ENCODE peak calls at places on chromosomes 12 and 14, in seven cellular contexts. G, P, V, W, S, Q and T are unnamed samples. For H3K4me1, the result is how much of the 10 kb centered on the place peaks cover.

GRCh38 chr14:36690301-36691020 is 28.8 kb downstream of the PAX9 start:
- DNase-seq in G (no peak), P (no peak), W (no peak), V (no peak), Q (peak), S (peak), T (no peak)

GRCh38 chr12:44947163-44947562 is 71.0 kb upstream of the NELL2 start:
- DNase-seq in P (no peak), Q (no peak), V (no peak), W (no peak), S (no peak), G (no peak), T (no peak)

GRCh38 chr14:73422515-73422914 is 35.8 kb downstream of the NUMB start:
- DNase-seq in S (no peak), Q (no peak), G (no peak), V (no peak), W (no peak), P (no peak), T (no peak)

GRCh38 chr12:110846615-110847566 is at the start of gene CCDC63:
- DNase-seq in P (peak), W (peak), G (peak), V (peak), Q (no peak), S (peak), T (peak)

GRCh38 chr14:73887116-73887490 is 444 bp downstream of the ZNF410 start:
- DNase-seq in G (peak), W (no peak), S (no peak), V (no peak), Q (peak), P (no peak), T (no peak)

GRCh38 chr12:68420225-68421008 is 88.3 kb upstream of the MDM1 start:
- DNase-seq in S (no peak), V (no peak), Q (peak), W (no peak), G (peak), P (peak), T (no peak)

GRCh38 chr14:70086685-70087379 is 101.9 kb downstream of the SLC8A3 start:
- DNase-seq in V (no peak), S (peak), Q (peak), W (no peak), G (peak), P (peak), T (peak)

GRCh38 chr14:102028733-102029132 is 58.1 kb downstream of the HSP90AA1 start:
- DNase-seq in S (peak), Q (peak), P (no peak), W (no peak), V (no peak), G (peak), T (no peak)

GRCh38 chr12:120453060-120453761 is 7.0 kb downstream of the GATC start:
- DNase-seq in P (no peak), Q (no peak), G (no peak), W (no peak), V (no peak), S (no peak), T (no peak)
- H3K27ac ChIP-seq in P (no peak), Q (no peak), G (no peak), W (no peak), V (no peak), S (no peak), T (no peak)

DNA sequence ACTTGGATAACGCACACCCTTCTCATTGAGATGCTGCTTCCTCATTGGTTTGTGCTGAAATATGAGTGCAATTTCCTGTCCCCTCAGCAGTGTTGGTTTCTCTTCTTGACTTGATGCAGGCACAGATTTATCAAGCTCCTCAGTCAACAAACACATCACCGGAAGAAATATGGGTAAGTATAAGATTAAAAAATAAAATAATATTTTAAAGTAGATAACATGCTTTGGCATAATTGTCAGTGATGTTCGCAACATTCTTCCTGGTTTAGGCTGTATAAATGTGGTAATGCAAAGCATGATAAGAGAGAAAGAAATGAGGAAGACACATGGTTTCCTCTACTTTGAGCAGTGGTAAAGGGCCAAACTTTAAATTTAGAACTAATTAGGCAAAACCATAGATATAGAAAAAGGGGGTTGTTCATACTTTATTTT is at the start of gene GPR65:
- DNase-seq in V (peak), G (no peak), P (no peak), S (no peak), W (no peak), Q (no peak), T (peak)
- H3K4me3 ChIP-seq in V (peak), G (no peak), P (peak), S (no peak), W (peak), Q (no peak), T (peak)

GRCh38 chr12:123096159-123096558 is 54.7 kb downstream of the PITPNM2 start:
- DNase-seq in W (no peak), Q (no peak), V (no peak), P (no peak), G (no peak), S (no peak), T (no peak)
- H3K4me1 ChIP-seq in W (half or more), Q (under half), V (under half), P (under half), G (under half), S (half or more), T (under half)

GRCh38 chr14:80930836-80931389 is 10.6 kb downstream of the CEP128 start:
- DNase-seq in G (peak), P (no peak), V (peak), S (no peak), W (no peak), Q (peak), T (peak)

GRCh38 chr14:80926706-80927384 is 14.7 kb downstream of the CEP128 start:
- DNase-seq in V (no peak), Q (peak), W (no peak), G (peak), P (no peak), S (no peak), T (no peak)

GRCh38 chr14:80930095-80930494 is 11.4 kb downstream of the CEP128 start:
- DNase-seq in P (no peak), G (no peak), W (no peak), S (no peak), Q (no peak), V (no peak), T (no peak)

GRCh38 chr14:80924365-80925103 is 17.0 kb downstream of the CEP128 start:
- DNase-seq in W (no peak), P (no peak), S (no peak), V (no peak), Q (no peak), G (no peak), T (no peak)

GRCh38 chr14:80927385-80927989 is 14.1 kb downstream of the CEP128 start:
- DNase-seq in G (no peak), V (no peak), S (no peak), Q (no peak), P (no peak), W (no peak), T (no peak)
- H3K27ac ChIP-seq in G (no peak), V (no peak), S (no peak), Q (no peak), P (no peak), W (no peak), T (no peak)

GRCh38 chr14:71588576-71589215 is 343.5 kb upstream of the RGS6 start:
- DNase-seq in Q (no peak), S (no peak), V (no peak), G (no peak), P (no peak), W (no peak), T (no peak)

GRCh38 chr14:71588028-71588427 is 344.2 kb upstream of the RGS6 start:
- DNase-seq in Q (peak), P (no peak), V (no peak), S (no peak), G (peak), W (no peak), T (no peak)

GRCh38 chr14:71583246-71583645 is 349.0 kb upstream of the RGS6 start:
- DNase-seq in V (no peak), S (no peak), Q (no peak), P (no peak), W (no peak), G (no peak), T (no peak)

GRCh38 chr14:71583705-71584104 is 348.5 kb upstream of the RGS6 start:
- DNase-seq in V (no peak), S (no peak), G (no peak), W (no peak), P (no peak), Q (no peak), T (no peak)

DNA sequence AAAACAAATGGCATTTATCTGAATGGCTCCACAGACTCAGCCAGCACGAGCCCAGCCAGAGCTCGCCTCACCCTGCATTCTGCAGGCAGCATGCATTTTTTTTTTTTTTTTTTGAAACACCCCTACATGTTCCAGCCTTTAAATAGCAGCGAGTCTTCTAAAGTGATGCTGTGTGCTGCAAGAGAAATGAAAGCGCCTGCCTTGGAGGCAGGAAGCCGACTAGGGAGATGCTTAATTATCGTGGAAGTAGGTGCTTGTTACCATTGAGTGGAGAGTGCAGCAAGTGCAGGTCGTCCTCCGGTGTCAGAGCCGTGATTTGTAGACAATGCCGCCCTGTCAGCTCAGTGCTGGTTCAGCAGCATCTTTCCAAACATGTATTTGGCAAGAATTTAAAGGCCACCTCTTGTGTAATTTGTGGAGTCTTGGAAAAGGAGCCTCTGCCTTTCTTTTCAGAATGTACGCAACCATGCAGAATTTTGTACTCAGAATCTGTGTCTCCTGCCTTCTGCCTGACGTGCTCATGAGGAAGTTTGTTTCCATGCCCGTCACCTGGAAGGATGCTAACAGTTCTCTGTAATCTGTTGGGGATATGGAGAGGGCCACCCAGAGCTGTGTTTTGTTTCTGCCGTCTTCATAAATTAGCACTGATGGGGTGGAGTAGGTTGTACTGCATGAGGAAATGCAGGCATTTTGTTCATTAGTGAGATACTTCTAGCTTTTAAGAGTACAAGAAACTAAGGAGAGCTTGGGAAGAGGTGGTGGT is 345.9 kb upstream of the RGS6 start:
- DNase-seq in S (no peak), W (no peak), Q (peak), G (peak), P (peak), V (no peak), T (no peak)
- H3K4me3 ChIP-seq in S (no peak), W (peak), Q (peak), G (peak), P (peak), V (no peak), T (no peak)

DNA sequence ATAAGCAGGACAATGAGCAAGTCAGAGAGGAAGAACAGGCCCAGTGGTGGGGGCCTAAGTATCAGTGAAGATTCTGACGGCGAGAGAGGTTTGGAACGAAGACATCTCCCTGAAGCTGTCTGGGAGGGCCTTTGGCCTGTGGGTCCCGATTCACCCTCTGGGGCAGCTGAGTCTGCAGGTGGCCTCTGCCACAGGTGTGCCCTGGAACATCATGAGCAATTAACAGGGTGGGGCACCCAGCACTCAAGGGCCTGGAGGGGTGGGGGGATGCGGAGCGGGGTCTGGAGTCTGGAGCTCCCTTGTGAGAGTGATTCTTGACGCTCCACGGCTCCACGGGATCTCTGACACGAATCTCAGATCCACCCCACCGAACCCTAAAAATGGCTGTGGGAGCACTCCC is 8.3 kb downstream of the ITPK1 start:
- DNase-seq in G (no peak), Q (no peak), S (no peak), V (no peak), P (no peak), W (no peak), T (no peak)
- H3K4me1 ChIP-seq in G (under half), Q (under half), S (half or more), V (under half), P (under half), W (half or more), T (under half)